ENCODE peak calls at places on chromosomes 11 and 22, in six cellular contexts. U, X, R, M, E and B are unnamed samples.

GRCh38 chr11:12172493-12173013 is 62.2 kb downstream of the MICAL2 start:
- DNase-seq in U (no peak), X (no peak), R (no peak), M (no peak), E (no peak), B (no peak)

GRCh38 chr11:67308031-67308866 is 4.9 kb downstream of the SSH3 start:
- DNase-seq in U (no peak), X (no peak), R (no peak), M (no peak), E (no peak), B (no peak)

GRCh38 chr11:13440100-13440855 is 22.7 kb downstream of the BTBD10 start:
- DNase-seq in U (peak), X (peak), R (no peak), M (peak), E (peak), B (peak)

GRCh38 chr22:30159082-30159481 is 78.8 kb downstream of the HORMAD2 start:
- DNase-seq in U (no peak), X (no peak), R (no peak), M (no peak), E (no peak), B (no peak)

GRCh38 chr22:26763633-26764295 is 106.4 kb downstream of the MIAT start:
- DNase-seq in U (peak), X (peak), R (no peak), M (peak), E (peak), B (peak)

GRCh38 chr11:109914038-109914437 is 179.2 kb upstream of the ZC3H12C start:
- DNase-seq in U (no peak), X (no peak), R (no peak), M (no peak), E (peak), B (no peak)

GRCh38 chr11:84022695-84023094 is 736.5 kb upstream of the CCDC90B start:
- DNase-seq in U (no peak), X (no peak), R (no peak), M (no peak), E (no peak), B (no peak)

GRCh38 chr22:44870021-44870420 is 117.6 kb downstream of the ARHGAP8 start:
- DNase-seq in U (peak), X (peak), R (no peak), M (peak), E (peak), B (peak)

GRCh38 chr11:96579642-96580041 is 189.8 kb downstream of the JRKL start:
- DNase-seq in U (no peak), X (no peak), R (no peak), M (no peak), E (no peak), B (no peak)

GRCh38 chr11:57662893-57663292 is 5.0 kb upstream of the ZDHHC5 start:
- DNase-seq in U (no peak), X (no peak), R (no peak), M (no peak), E (peak), B (no peak)

GRCh38 chr11:46590740-46591606 is 2.9 kb downstream of the AMBRA1 start:
- DNase-seq in U (no peak), X (no peak), R (no peak), M (no peak), E (no peak), B (no peak)

GRCh38 chr11:33525789-33526188 is 174.8 kb downstream of the C11orf91 start:
- DNase-seq in U (no peak), X (no peak), R (no peak), M (no peak), E (no peak), B (no peak)

GRCh38 chr11:103433976-103434375 is 324.8 kb downstream of the DYNC2H1 start:
- DNase-seq in U (no peak), X (peak), R (no peak), M (no peak), E (no peak), B (peak)

GRCh38 chr11:111549196-111549868 is 8.8 kb downstream of the LAYN start:
- DNase-seq in U (no peak), X (no peak), R (no peak), M (no peak), E (no peak), B (no peak)

GRCh38 chr11:45332486-45332934 is 46.4 kb upstream of the SYT13 start:
- DNase-seq in U (peak), X (no peak), R (no peak), M (peak), E (peak), B (peak)
- H3K4me3 ChIP-seq in U (no peak), X (no peak), R (no peak), M (no peak), E (no peak), B (no peak)

DNA sequence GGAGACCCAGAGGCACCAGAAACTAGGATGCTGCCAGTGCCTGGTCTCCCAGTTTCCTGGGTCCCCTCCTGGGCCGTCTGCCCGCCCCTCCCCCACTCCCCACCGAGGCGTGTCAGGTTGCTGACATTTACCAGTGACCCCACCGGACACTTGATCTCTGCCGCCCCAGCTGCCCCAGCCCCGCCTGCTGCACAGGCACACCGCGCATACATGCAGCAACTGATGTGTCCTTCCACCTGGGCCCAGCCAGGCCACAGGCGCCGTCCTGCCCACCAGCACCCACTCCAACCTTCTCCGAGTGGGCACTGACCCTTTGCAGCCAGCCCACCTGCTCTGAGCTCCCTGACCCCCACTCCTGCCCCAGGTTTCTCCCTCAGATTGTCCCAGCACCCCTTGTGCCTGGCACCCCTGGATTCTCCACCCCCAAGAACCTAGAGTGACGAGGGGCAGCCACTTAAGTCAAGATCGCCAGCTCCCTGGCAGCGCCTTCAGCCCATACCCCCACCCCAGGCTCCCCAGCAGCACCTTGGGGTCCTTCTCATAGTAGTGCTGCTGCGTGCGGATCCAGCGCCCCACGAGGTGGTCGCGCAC is 548 bp downstream of the PYGM start:
- DNase-seq in U (no peak), X (no peak), R (peak), M (no peak), E (no peak), B (no peak)
- H3K4me3 ChIP-seq in U (no peak), X (no peak), R (no peak), M (no peak), E (no peak), B (peak)

GRCh38 chr22:19479358-19480172 is at the start of gene CDC45:
- DNase-seq in U (peak), X (peak), R (peak), M (peak), E (peak), B (peak)

GRCh38 chr22:19478466-19479357 is at the start of gene UFD1:
- DNase-seq in U (peak), X (peak), R (peak), M (peak), E (peak), B (peak)

GRCh38 chr22:19480173-19480568 is 451 bp downstream of the CDC45 start:
- DNase-seq in U (no peak), X (no peak), R (no peak), M (no peak), E (no peak), B (no peak)

GRCh38 chr22:19482297-19482696 is 2.6 kb downstream of the CDC45 start:
- DNase-seq in U (no peak), X (no peak), R (no peak), M (no peak), E (no peak), B (no peak)

DNA sequence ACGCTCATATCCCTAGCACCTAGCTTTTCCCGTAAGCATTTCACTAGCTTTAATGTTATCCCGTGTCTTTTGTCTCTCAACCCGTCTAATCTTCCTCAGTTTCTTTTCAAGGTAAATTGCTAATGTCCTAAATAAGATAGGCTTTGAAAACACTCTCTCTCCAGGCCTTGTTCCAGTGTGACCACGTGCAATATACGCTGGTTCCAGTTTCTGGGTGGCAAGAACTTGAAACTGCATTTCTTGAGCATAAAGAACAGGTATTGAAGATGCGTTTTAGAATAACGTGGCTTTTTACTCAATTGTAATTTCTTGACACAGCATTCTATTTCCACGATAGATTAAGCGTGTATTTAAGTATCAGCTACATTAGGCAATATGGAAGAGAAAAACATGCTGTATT is 1.1 kb downstream of the CDC45 start:
- DNase-seq in U (no peak), X (no peak), R (no peak), M (no peak), E (no peak), B (no peak)
- H3K4me3 ChIP-seq in U (peak), X (peak), R (no peak), M (peak), E (no peak), B (no peak)

DNA sequence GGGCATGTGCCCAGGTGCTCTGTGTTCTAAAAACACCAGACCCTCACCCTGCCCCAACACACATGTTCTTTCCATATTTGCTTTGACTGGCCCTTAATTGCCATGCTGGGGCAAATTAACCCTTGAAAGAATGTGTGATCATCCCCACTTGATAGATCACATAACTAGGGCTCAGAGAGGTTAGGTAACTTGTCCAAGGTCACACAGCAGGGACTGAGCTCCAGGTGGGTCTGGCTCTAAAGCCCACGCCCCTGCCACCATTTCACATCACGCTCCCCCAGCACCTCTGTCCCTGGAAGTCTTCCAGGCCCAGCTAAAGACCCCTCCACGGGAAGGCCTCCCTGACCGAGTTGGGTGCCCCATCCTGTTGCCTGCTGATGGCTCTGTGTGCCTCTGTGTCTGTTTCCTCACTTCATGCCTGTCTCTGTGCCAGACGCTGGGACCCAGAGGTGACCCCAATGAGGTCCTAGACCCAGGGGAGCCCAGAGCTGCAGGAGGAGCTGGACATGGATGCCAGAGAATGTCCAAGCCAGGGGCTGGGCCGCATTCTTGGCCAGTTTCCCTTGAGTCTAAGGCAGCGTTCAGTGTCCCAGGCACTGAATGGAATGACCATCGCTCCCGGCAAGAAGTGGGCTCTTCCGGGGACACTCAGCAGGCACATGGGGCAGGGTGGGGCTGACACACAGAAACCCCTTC is 79.7 kb downstream of the MYO7A start:
- DNase-seq in U (no peak), X (no peak), R (no peak), M (no peak), E (no peak), B (peak)
- H3K4me3 ChIP-seq in U (no peak), X (no peak), R (no peak), M (no peak), E (no peak), B (no peak)

GRCh38 chr22:45889093-45889538 is 87.8 kb downstream of the WNT7B start:
- DNase-seq in U (no peak), X (no peak), R (no peak), M (no peak), E (no peak), B (no peak)
- H3K4me3 ChIP-seq in U (no peak), X (no peak), R (no peak), M (no peak), E (no peak), B (no peak)

DNA sequence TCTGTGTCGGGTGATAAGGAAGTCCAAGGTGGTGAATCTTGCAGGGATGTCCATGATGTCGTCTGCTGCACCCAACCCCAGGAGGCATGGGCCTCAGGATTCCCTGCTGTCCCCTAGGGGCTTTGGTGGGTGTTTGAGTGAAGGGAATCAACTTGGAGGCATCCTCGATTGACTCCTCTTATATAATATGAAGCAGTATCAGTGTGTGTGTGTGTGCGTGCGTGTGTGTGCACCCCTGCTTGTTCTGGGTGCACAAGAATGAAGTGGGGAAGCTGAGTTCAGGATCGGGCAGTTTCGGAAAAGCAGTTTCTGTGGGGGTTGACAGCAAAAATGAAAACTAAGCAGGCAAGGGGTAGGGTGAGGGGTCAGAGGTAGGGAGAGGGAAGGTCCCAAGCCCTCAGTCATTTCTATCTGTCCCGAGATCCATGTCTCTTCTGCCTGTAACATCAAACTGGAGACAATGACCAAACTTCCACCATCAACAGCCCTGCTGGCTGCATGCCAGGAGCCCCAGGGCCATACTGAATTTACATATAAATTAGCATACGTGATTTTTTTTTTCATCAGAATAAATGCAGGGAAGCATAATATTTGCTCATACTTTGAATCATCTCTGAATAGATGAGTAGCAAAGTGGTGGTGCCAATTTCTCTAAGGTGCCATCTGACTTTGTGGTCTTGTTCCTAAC is 2.0 kb downstream of the NTM start:
- DNase-seq in U (no peak), X (no peak), R (no peak), M (no peak), E (no peak), B (no peak)
- H3K4me3 ChIP-seq in U (no peak), X (no peak), R (no peak), M (no peak), E (no peak), B (no peak)

DNA sequence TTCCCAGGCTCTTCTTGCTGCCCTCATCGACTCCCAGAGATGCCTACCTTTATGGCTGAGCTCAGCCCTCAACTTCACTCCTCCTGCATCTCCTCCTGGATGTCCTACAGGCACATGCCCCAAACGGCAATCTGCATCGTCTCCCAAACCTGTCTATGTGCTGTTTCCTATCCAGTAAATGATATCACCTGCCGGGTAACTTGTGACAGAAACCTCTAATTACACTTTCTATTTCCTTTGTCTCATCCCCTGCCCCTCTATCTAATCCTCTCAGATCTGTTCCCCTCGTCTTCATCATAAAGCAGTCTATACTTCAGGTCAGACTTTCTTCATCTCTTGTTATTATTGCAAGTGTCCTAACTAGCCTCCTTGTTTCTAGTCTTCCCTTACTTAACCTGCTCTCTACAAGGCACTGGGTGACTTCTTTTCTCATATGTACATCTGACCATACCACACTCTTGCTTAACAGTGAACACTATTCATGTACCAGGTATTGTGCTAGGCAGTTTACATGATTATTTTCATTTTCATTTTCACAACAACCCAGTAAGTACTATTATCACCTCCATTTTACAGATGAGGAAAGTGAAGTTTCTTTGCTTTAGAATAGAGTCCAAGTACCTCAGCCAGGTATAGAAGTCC is 21.9 kb upstream of the UCP3 start:
- DNase-seq in U (no peak), X (no peak), R (no peak), M (no peak), E (no peak), B (no peak)
- H3K4me3 ChIP-seq in U (no peak), X (no peak), R (no peak), M (no peak), E (no peak), B (no peak)

DNA sequence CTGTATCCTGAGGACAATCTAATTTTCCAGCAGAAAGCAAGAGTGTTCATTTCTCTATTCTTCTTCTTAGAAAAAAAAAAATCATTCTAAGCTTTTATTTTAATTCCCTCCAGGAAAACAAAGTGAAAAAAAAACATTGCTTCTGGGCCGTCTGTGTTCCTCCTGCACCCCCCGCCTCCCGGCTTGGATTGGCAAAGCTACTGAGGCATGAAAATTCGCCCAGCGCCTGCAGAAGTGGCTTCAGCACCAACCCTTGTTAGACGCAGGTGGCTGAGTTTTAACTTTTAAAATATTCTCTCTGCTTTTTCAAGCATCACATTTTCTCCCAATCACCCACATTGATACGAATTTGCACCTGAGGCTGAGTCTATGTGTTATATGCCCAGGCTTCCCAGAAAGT is 401.6 kb downstream of the BRD1 start:
- DNase-seq in U (no peak), X (no peak), R (no peak), M (no peak), E (no peak), B (no peak)
- H3K4me3 ChIP-seq in U (no peak), X (no peak), R (no peak), M (no peak), E (no peak), B (no peak)